ENCODE peak calls at places on chromosomes 11 and 22, in seven cellular contexts. V, I, O, E, W, Y and H are unnamed samples.

GRCh38 chr11:6654281-6655019 is 1.2 kb downstream of the DCHS1 start:
- DNase-seq in V (no peak), I (no peak), O (no peak), E (no peak), W (no peak), Y (no peak), H (no peak)

GRCh38 chr22:44595841-44596341 is 97.9 kb upstream of the RTL6 start:
- DNase-seq in V (no peak), I (peak), O (peak), E (peak), W (no peak), Y (no peak), H (peak)

GRCh38 chr11:111417766-111418435 is 38.8 kb upstream of the POU2AF1 start:
- DNase-seq in V (no peak), I (peak), O (peak), E (peak), W (no peak), Y (peak), H (peak)

GRCh38 chr11:14480716-14481115 is 18.9 kb downstream of the COPB1 start:
- DNase-seq in V (peak), I (no peak), O (no peak), E (no peak), W (no peak), Y (no peak), H (peak)

GRCh38 chr11:17722000-17722643 is 2.8 kb downstream of the MYOD1 start:
- DNase-seq in V (peak), I (no peak), O (peak), E (peak), W (no peak), Y (no peak), H (peak)

GRCh38 chr11:38988908-38989307 is 2390.9 kb upstream of the RAG2 start:
- DNase-seq in V (no peak), I (no peak), O (no peak), E (no peak), W (no peak), Y (no peak), H (no peak)

GRCh38 chr11:69044111-69045013 is 4.4 kb upstream of the TPCN2 start:
- DNase-seq in V (peak), I (peak), O (peak), E (peak), W (peak), Y (peak), H (peak)

GRCh38 chr22:29315286-29316195 is at the start of gene RASL10A:
- DNase-seq in V (no peak), I (no peak), O (no peak), E (no peak), W (no peak), Y (no peak), H (no peak)

GRCh38 chr11:46898396-46899095 is 19.8 kb downstream of the LRP4 start:
- DNase-seq in V (no peak), I (no peak), O (no peak), E (no peak), W (no peak), Y (no peak), H (no peak)

GRCh38 chr22:25448435-25449051 is 115.9 kb upstream of the GRK3 start:
- DNase-seq in V (no peak), I (peak), O (peak), E (peak), W (no peak), Y (no peak), H (peak)

GRCh38 chr11:86672007-86672621 is at the start of gene ME3:
- DNase-seq in V (peak), I (peak), O (peak), E (peak), W (no peak), Y (peak), H (peak)

GRCh38 chr11:19367051-19367709 is 126.4 kb upstream of the E2F8 start:
- DNase-seq in V (no peak), I (peak), O (peak), E (peak), W (peak), Y (no peak), H (peak)

GRCh38 chr22:37556750-37557149 is 3.5 kb upstream of the CDC42EP1 start:
- DNase-seq in V (no peak), I (no peak), O (no peak), E (no peak), W (no peak), Y (no peak), H (no peak)

GRCh38 chr11:2924381-2924780 is 4.8 kb downstream of the PHLDA2 start:
- DNase-seq in V (peak), I (no peak), O (no peak), E (no peak), W (no peak), Y (no peak), H (no peak)

GRCh38 chr11:116424615-116425261 is 348.0 kb downstream of the BUD13 start:
- DNase-seq in V (no peak), I (no peak), O (no peak), E (no peak), W (no peak), Y (no peak), H (no peak)

GRCh38 chr22:26646158-26646557 is 11.2 kb upstream of the MIAT start:
- DNase-seq in V (no peak), I (peak), O (peak), E (no peak), W (no peak), Y (no peak), H (no peak)

GRCh38 chr22:28051787-28052356 is 132.8 kb upstream of the PITPNB start:
- DNase-seq in V (peak), I (peak), O (peak), E (peak), W (no peak), Y (peak), H (peak)

GRCh38 chr11:125373426-125374391 is 122.4 kb downstream of the FEZ1 start:
- DNase-seq in V (no peak), I (peak), O (peak), E (no peak), W (no peak), Y (no peak), H (no peak)

GRCh38 chr11:79484872-79485271 is 44.0 kb upstream of the TENM4 start:
- DNase-seq in V (no peak), I (no peak), O (no peak), E (no peak), W (no peak), Y (no peak), H (no peak)

GRCh38 chr11:79486239-79486984 is 45.6 kb upstream of the TENM4 start:
- DNase-seq in V (no peak), I (no peak), O (no peak), E (no peak), W (no peak), Y (no peak), H (no peak)

GRCh38 chr11:79485694-79486093 is 44.9 kb upstream of the TENM4 start:
- DNase-seq in V (no peak), I (no peak), O (no peak), E (no peak), W (no peak), Y (no peak), H (no peak)

GRCh38 chr11:79487412-79487811 is 46.6 kb upstream of the TENM4 start:
- DNase-seq in V (no peak), I (no peak), O (no peak), E (no peak), W (no peak), Y (no peak), H (no peak)

DNA sequence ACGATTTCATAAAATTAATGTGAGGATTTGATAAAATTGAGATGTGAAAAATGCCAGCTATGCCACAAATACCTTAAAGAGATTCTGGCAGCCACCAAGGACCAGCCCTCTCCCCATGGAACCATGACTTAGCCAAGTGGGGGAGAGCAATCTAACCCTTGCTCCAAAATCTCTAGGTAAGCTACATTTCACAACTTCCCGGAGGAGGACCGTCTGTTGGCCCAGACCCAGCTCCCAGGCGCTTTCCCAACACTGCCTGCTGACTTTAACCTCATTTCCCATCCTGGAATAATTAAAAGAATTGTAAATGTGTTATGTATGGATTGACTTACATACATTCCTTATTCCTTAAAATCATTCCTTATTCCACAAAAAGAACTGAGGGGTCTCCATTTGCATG is 47.5 kb upstream of the TENM4 start:
- DNase-seq in V (no peak), I (no peak), O (no peak), E (no peak), W (no peak), Y (no peak), H (peak)
- TF ChIP-seq CTCF in V (no peak), I (no peak), O (no peak), E (no peak), W (no peak), Y (no peak), H (no peak)

GRCh38 chr11:1759851-1760220 is 3.9 kb downstream of the CTSD start:
- DNase-seq in V (no peak), I (no peak), O (no peak), E (no peak), W (no peak), Y (no peak), H (no peak)
- H3K4me3 ChIP-seq in V (no peak), I (no peak), O (no peak), E (no peak), W (no peak), Y (no peak), H (no peak)

DNA sequence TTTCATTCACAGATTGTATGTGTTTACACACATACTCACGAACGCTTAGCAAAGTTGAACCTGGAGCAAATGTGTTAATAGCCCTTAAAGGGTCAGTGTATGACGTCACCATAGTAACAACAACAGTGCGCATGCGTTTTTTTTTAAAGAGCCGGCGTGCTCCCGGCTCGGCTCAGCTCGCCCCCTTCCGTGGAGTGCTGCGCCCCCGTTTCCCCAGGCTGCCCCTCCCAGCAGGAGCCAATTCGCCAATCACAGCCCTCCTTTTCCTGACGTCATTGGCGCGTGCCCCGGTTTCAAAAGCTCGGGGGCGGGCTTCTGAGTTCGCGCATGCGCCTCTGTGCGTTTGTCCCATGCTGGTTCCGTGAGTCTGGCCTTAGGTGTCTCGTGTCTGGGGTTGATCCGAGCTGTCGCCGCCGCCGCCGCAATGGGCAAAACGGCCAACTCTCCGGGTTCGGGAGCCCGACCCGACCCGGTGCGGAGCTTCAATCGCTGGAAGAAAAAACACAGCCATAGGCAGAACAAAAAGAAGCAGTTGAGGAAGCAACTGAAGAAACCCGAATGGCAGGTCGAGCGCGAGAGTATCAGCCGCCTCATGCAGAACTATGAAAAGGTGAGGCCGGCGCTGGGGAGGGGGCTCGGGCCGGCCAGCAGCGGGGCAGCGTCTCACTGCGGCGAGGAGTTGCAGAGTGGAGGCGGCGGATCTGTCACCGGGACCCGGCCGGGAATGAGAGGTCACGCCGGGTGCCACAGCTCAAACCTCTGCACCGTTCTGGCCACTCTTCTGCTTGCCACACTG is at the start of gene DDX10:
- DNase-seq in V (peak), I (peak), O (peak), E (peak), W (peak), Y (peak), H (peak)
- TF ChIP-seq CTCF in V (no peak), I (peak), O (peak), E (no peak), W (peak), Y (no peak), H (peak)

GRCh38 chr11:65226103-65226442 is 35.7 kb upstream of the POLA2 start:
- DNase-seq in V (no peak), I (no peak), O (no peak), E (no peak), W (no peak), Y (no peak), H (no peak)
- H3K4me3 ChIP-seq in V (no peak), I (peak), O (no peak), E (peak), W (peak), Y (peak), H (peak)

DNA sequence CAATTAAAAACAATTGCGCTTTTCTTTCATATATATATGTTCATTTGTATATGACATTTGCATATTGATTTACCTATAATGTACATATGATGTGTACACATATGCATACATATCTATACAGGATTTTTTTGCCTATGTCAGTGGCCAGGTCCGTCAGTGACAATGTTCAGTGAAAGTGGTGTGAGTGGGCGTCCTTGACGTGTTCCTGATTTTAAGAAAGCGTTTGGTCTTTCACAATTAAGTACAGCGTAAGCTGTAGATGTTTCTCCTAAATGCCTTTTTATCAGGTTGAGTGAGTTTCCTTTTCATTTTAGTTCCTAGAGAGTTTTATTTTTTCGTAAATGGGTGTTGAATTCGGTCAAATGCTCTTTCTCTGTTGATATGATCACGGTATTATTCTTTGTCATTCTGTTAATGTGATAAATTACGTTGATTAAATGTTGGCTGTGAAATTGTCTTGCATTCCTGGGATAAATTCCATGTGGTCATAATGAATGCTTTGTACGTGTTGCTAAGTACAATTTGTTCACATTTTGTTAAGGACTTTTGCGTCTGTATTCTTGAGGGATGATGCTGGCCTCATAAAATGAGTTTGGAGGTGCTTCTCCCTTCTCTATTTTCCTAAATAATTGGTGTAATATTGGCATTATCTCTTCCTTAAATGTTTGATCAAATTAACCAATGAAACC is 10.6 kb upstream of the GNB1L start:
- DNase-seq in V (no peak), I (no peak), O (no peak), E (no peak), W (no peak), Y (no peak), H (no peak)
- TF ChIP-seq CTCF in V (no peak), I (no peak), O (no peak), E (no peak), W (no peak), Y (no peak), H (no peak)

GRCh38 chr11:119314748-119315138 is 2.2 kb downstream of the MCAM start:
- DNase-seq in V (no peak), I (no peak), O (no peak), E (no peak), W (no peak), Y (no peak), H (no peak)
- H3K4me3 ChIP-seq in V (no peak), I (no peak), O (no peak), E (no peak), W (peak), Y (peak), H (no peak)

DNA sequence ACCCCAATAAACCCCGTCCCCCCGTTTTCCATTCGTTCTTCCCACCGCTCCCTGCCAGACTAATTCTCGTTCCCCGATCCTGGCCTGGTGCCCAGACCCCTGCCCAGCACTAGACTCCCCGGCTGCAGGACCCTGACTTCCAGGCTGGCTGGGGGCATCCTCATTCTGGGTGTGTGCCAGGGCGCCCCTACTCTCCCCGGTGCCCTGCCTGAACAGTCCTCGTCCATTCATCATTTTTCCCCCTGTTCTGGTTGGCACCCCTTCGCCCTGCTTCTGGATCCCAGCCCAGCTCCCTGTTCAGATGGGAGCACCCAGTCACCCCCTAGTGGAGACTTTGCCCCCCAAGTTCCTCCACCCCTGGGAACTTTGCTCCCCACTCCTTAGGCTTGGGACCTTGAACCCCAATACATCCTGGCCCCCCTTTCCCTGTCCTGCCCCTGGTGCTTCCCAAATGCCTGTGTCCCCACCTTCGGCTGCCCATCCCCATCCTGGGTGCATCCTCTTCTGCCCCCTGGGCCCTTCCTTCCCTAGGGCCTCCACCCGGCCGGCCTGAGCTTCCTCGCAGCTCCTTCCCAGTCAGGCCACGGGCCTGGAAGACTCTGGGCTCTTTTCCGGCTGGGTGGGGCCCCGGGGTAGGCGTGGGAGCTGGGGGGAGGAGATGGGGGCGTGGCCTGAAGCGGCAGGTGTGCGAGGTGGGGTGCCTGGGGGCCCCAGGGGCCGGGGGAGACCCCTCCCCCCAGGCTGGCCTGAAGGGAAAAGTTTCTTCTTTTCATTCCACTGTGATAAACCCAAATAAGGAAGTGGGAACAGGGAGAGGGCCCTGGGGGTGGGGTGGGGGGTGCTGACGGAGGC is 882 bp downstream of the PLCB3 start:
- DNase-seq in V (no peak), I (no peak), O (no peak), E (no peak), W (no peak), Y (peak), H (no peak)
- TF ChIP-seq CTCF in V (peak), I (peak), O (peak), E (peak), W (peak), Y (peak), H (peak)

DNA sequence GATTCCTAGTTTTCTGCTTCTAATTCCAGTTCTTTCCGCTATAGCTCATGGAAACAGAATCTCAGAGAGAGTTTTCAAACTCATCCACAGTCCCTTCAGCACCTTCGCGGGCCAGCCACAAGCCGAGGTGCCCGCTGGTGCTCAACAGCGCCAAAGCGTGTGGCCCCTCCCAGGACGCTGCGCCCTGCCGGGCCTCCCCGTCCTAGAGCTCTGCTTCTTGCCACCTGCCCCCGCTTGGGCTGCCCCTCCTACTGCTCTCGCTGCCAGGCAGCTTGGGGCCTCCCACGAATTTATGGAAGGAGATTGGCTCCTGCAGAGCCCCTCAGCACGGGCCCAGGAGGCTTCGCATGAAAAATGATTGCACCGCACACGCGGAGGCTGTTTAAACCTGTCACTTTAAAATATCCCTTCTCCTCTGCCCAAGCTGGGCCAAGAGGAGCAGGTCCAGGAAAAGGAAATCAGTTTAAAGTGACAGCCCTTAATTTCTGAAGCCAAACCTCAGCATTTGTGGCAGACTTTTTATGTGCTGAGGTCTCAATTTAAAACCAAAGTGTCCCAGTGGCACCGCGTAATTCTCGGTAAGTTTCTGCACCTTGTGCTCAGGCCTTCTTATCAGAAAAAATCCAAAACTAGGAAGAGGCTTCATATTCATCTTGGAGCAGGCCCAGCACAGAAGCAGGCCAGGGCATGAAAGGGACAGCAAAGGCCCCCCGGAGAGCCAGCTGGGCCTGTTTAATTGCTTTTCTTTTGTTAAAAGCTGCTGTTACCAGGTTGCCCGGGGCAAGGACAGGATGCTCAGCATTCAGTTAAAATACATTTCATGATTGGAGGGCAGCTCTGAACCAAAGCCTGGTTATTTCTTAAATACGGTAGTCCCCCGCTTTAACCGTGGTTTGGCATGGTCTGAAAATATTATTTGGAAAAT is 303.6 kb downstream of the OPCML start:
- DNase-seq in V (no peak), I (no peak), O (no peak), E (no peak), W (no peak), Y (no peak), H (no peak)
- H3K4me3 ChIP-seq in V (no peak), I (no peak), O (no peak), E (no peak), W (no peak), Y (no peak), H (no peak)

DNA sequence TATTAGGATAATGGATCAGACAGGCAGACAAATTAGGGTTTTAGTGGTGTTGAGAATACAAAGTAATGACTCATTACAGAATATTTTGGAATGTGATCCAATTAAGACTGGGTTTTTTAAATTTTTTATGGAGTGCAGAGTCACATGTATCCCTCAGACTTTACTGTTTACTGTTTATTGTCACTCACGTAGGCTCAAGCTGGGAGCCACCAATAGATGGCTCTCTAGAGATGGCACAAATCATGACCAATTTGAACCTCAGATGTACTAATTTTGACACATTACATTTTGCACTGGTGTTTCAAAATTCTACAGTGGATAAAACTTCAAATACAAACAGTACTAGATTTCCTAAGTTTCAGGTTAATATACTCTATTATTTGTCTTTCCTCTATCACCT is 53.6 kb upstream of the ANO3 start:
- DNase-seq in V (no peak), I (no peak), O (no peak), E (no peak), W (no peak), Y (no peak), H (no peak)
- TF ChIP-seq CTCF in V (no peak), I (no peak), O (no peak), E (no peak), W (no peak), Y (no peak), H (no peak)